ENCODE peak calls at places on chromosomes 3 and 15, in five cellular contexts. G, Q, J, E and O are unnamed samples.

GRCh38 chr15:77138167-77138522 is 67.2 kb upstream of the TSPAN3 start:
- DNase-seq in G (no peak), Q (no peak), J (no peak), E (peak), O (peak)

GRCh38 chr15:67307156-67307555 is 52.6 kb downstream of the IQCH start:
- DNase-seq in G (no peak), Q (no peak), J (no peak), E (peak), O (peak)

GRCh38 chr3:3800076-3800448 is 831 bp downstream of the LRRN1 start:
- DNase-seq in G (no peak), Q (no peak), J (peak), E (no peak), O (no peak)

GRCh38 chr3:53074366-53074696 is 28.5 kb upstream of the SFMBT1 start:
- DNase-seq in G (no peak), Q (no peak), J (no peak), E (no peak), O (no peak)

GRCh38 chr15:94083467-94083991 is 147.8 kb upstream of the MCTP2 start:
- DNase-seq in G (no peak), Q (no peak), J (no peak), E (peak), O (peak)

GRCh38 chr3:61955483-61955882 is 394.1 kb downstream of the PTPRG start:
- DNase-seq in G (no peak), Q (no peak), J (no peak), E (peak), O (peak)

GRCh38 chr3:42175841-42176240 is 84.7 kb downstream of the TRAK1 start:
- DNase-seq in G (no peak), Q (no peak), J (no peak), E (no peak), O (no peak)

GRCh38 chr3:51500632-51501131 is 867 bp upstream of the DCAF1 start:
- DNase-seq in G (no peak), Q (no peak), J (no peak), E (no peak), O (no peak)

GRCh38 chr15:43488790-43489585 is 4.0 kb downstream of the TP53BP1 start:
- DNase-seq in G (no peak), Q (no peak), J (no peak), E (no peak), O (no peak)

GRCh38 chr15:30043211-30043655 is 39.5 kb upstream of the GOLGA8J start:
- DNase-seq in G (no peak), Q (no peak), J (no peak), E (peak), O (peak)

GRCh38 chr3:168025076-168025475 is 70.6 kb downstream of the GOLIM4 start:
- DNase-seq in G (no peak), Q (no peak), J (no peak), E (peak), O (peak)

GRCh38 chr3:195909645-195910498 is 1.5 kb upstream of the TNK2 start:
- DNase-seq in G (no peak), Q (peak), J (peak), E (peak), O (peak)

GRCh38 chr3:11195721-11196332 is 41.5 kb downstream of the HRH1 start:
- DNase-seq in G (no peak), Q (no peak), J (no peak), E (peak), O (peak)

GRCh38 chr3:186307594-186307993 is 54.4 kb downstream of the DGKG start:
- DNase-seq in G (no peak), Q (no peak), J (no peak), E (peak), O (peak)

GRCh38 chr3:99751649-99752048 is 66.0 kb upstream of the CMSS1 start:
- DNase-seq in G (no peak), Q (no peak), J (no peak), E (peak), O (peak)

GRCh38 chr3:143358793-143359491 is 239.4 kb downstream of the CHST2 start:
- DNase-seq in G (no peak), Q (no peak), J (no peak), E (no peak), O (no peak)

GRCh38 chr3:131007256-131007655 is 19.4 kb downstream of the ASTE1 start:
- DNase-seq in G (no peak), Q (no peak), J (no peak), E (no peak), O (no peak)

GRCh38 chr3:123546133-123546755 is 38.6 kb downstream of the HACD2 start:
- DNase-seq in G (no peak), Q (no peak), J (no peak), E (peak), O (peak)

GRCh38 chr3:13462822-13463221 is 17.3 kb upstream of the HDAC11 start:
- DNase-seq in G (no peak), Q (no peak), J (no peak), E (no peak), O (no peak)

DNA sequence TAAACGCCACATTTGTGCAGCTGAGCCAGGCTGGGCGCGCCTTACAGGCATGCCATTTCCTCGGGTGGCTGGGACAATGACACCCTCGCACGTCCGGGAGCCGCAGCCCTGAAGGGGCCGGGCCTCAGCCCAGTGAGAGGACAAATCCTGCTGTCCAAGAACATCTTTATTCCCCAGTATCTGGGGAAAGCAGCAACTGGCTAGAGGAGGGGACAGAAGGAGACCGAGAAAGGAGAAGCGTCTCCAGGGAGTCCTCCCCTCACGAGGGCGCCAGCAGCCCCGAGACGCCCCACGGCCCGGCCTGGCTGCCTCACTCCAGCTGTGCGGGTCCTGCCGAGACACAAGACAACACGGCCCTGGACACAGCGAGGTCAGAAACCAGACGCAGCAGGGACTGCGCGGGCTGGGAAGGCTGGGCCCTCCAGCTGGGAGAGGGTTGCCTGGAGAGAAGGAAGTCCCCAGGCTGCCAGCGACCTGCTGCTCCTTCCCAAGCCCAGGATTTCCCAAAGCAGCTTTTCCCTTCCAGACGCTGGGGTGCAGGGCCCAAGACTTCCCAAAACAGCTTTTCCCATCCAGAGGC is 130.2 kb downstream of the CHSY1 start:
- DNase-seq in G (peak), Q (no peak), J (peak), E (peak), O (no peak)
- TF ChIP-seq CTCF in G (peak), Q (no peak), J (peak), E (peak), O (peak)

DNA sequence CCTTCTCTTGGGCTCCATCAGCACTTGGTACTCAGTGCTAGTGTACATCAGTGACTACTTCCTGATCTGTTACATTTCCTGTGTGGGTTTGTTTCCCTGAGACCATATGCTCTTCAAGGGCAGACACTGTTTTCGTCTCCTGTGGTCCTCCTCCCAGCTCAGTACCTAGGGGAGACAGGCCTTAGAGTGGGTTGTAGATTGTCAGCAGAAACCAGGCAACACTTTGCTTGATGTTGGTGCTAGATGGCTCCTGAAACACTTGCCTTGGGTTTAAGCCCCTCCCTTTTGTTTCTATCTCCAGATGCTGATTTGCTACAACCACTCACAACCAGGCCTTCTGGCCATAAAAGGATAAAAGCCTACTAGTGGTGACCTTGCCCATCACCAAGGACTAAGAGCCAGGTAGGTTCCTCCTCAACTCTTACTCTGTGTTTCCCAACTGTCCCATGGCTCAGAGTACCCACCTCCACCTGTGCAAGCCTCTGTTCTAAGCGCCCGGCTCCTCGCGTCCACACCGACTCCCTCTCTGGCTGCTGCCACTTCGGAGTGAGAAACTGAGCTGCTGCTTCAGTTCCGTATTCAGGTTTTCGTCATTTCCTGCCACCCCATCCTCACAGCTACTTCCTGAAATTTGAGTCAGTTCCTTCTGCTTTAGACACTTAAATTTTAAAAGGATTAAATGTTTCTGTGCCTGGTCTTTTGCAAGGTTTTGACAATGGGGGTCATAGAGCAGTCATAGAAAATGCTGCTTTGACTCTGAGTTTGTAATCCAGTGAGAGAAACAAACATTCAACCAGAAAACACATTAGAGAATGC is at the start of gene HCLS1:
- DNase-seq in G (no peak), Q (peak), J (peak), E (peak), O (peak)
- TF ChIP-seq CTCF in G (no peak), Q (no peak), J (no peak), E (no peak), O (no peak)

DNA sequence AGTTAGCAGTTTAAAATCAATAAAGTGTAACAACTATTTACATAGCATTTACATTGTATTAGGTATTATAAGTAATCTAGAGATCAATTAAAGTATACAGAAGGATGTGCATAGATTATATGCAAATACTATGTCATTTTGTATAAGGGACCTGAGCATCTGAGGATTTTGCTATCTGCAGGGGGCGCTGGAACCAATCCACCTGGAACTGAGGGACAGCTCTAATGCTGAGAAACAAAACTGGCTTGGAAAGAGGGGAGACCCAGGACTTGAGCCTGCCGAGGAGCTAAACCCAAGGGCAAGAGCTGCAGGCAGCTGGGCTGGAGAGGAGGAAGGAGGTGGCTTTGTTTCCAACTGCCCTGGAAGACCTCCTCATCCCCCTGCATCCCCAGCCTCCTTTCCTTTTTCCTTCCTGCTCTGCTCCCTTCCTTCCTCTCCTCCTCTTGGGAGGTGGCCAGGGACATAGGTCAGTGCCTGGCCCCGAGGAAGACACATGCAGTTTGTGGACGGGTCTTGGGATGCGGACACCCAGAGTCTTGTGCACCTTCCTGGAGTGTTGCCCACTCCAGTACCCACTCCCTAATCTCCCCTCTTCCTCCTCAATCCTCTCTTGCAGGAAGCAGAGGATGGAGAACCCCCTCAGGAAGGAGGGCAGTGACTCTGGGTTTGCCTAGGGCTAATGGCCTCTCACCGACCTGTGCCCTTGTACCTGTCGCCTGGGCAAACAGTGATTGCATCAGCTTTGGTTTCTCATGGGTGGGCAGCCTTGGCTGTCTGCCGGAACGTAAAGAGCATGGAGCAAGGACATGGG is 826 bp upstream of the RTP3 start:
- DNase-seq in G (no peak), Q (no peak), J (peak), E (no peak), O (peak)
- TF ChIP-seq CTCF in G (peak), Q (no peak), J (peak), E (peak), O (peak)

GRCh38 chr3:64253689-64254088 is 28.4 kb upstream of the PRICKLE2 start:
- DNase-seq in G (no peak), Q (no peak), J (no peak), E (no peak), O (no peak)
- TF ChIP-seq CTCF in G (no peak), Q (no peak), J (no peak), E (no peak), O (no peak)

GRCh38 chr3:67529337-67529736 is 125.1 kb downstream of the SUCLG2 start:
- DNase-seq in G (no peak), Q (no peak), J (no peak), E (peak), O (no peak)
- TF ChIP-seq CTCF in G (no peak), Q (no peak), J (no peak), E (no peak), O (no peak)

GRCh38 chr15:31974855-31975421 is 55.4 kb upstream of the CHRNA7 start:
- DNase-seq in G (no peak), Q (no peak), J (peak), E (peak), O (peak)
- TF ChIP-seq CTCF in G (peak), Q (no peak), J (peak), E (peak), O (peak)

GRCh38 chr3:150213577-150213976 is 194.5 kb upstream of the TSC22D2 start:
- DNase-seq in G (no peak), Q (no peak), J (no peak), E (no peak), O (peak)

GRCh38 chr3:150215616-150216015 is 192.5 kb upstream of the TSC22D2 start:
- DNase-seq in G (no peak), Q (no peak), J (no peak), E (no peak), O (no peak)

GRCh38 chr3:150216041-150216811 is 191.9 kb upstream of the TSC22D2 start:
- DNase-seq in G (peak), Q (no peak), J (no peak), E (peak), O (peak)

GRCh38 chr3:150210461-150211110 is 197.5 kb upstream of the TSC22D2 start:
- DNase-seq in G (no peak), Q (no peak), J (no peak), E (no peak), O (no peak)
- TF ChIP-seq CTCF in G (no peak), Q (no peak), J (no peak), E (no peak), O (no peak)

GRCh38 chr3:72739521-72740466 is 108.5 kb downstream of the SHQ1 start:
- DNase-seq in G (no peak), Q (no peak), J (no peak), E (peak), O (no peak)

GRCh38 chr3:72744330-72744729 is 103.9 kb downstream of the SHQ1 start:
- DNase-seq in G (no peak), Q (no peak), J (no peak), E (no peak), O (no peak)

GRCh38 chr3:72733676-72734075 is 114.6 kb downstream of the SHQ1 start:
- DNase-seq in G (no peak), Q (no peak), J (no peak), E (no peak), O (no peak)

DNA sequence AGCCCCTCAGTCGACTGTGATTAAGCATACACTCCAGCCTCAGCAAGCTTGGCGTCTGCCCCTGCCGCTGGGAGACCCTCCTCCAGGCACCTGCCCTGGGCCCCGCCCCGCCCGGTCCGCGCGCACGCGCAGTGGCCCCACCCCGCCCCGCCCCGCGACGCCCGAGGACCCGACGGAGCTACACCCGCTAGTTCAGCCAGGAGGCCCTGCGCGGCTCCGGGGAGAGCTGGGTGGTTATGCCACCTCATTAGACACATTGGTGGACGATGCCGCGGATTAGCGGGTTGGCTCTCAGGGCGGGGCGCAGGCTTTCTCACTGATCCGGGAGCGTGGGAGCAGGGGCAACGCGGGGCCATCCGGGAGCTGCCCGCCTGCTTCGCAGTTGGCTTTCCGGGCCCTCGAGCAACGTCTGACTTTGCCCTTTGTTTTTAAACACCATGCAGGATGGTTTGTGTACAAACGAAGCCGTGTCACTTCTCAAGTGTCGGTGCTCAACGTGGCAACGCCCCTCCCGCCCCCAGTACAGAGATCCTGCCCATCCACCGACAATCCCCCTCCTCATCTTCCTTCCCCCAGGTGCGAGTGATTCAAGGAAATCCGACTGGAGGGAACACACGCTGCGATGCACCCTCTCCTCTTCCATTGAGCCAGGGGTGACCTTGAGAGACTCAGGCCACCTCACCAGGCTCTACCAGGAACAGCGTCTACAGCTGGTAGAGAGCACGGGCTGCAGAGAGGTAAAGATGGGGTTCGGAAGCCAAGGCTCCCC is 109.3 kb downstream of the SHQ1 start:
- DNase-seq in G (no peak), Q (no peak), J (peak), E (no peak), O (peak)
- TF ChIP-seq CTCF in G (no peak), Q (no peak), J (no peak), E (no peak), O (no peak)

GRCh38 chr3:182248349-182248880 is 536.7 kb downstream of the SOX2 start:
- DNase-seq in G (no peak), Q (no peak), J (peak), E (no peak), O (no peak)
- TF ChIP-seq CTCF in G (no peak), Q (no peak), J (no peak), E (no peak), O (peak)

GRCh38 chr3:43689166-43689565 is 1.6 kb upstream of the ABHD5 start:
- DNase-seq in G (no peak), Q (no peak), J (no peak), E (no peak), O (no peak)

GRCh38 chr3:43689766-43690399 is 855 bp upstream of the ABHD5 start:
- DNase-seq in G (no peak), Q (no peak), J (no peak), E (no peak), O (peak)

GRCh38 chr3:43691120-43692002 is 623 bp downstream of the ABHD5 start:
- DNase-seq in G (no peak), Q (no peak), J (no peak), E (peak), O (peak)

GRCh38 chr3:43692085-43692484 is 1.3 kb downstream of the ABHD5 start:
- DNase-seq in G (no peak), Q (no peak), J (no peak), E (peak), O (peak)

DNA sequence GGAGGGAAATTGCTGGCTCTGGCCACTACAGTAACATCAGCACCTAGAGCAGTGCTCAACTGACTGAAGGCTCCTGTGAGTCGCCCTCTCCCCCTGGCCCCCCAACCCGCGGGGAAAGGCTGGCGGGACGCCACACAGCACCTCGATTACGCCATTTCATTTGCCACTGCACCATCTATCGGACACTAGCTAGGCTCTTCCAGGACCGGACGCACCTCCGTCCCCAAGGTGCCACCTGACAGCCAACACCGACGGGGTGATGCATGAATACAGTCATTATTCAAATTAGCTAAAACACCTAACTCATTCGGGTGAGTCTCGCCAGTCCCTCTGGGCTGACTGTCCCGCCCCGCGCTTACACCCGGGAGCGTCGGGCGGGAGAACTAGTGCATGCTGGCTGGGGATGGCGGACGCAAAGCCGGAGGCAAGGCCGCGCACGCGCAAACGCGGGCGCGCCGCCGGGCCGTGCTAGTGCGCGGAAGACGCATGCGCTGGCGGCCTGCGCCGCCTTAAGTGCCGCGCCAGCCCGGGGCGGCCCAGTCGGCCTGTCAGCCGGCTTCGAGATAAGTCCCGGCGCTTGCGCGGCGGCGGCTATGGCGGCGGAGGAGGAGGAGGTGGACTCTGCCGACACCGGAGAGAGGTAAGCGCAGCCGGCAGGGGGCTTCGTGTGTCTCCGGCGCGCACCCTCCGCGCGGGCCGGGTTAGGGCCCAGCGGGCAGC is at the start of gene ABHD5:
- DNase-seq in G (peak), Q (peak), J (peak), E (peak), O (peak)
- TF ChIP-seq CTCF in G (peak), Q (peak), J (peak), E (no peak), O (peak)